ENCODE peak calls at places on chromosomes 1 and 21, in five cellular contexts. C is cardiac muscle cell, F is mucosa of gallbladder, G is iPS DF 6.9, O is left kidney. A is an unnamed sample.
A peak's percentile ranks its signal among the peaks of the same experiment; 100 is the strongest.

GRCh38 chr1:225250432-225250831 is 177.4 kb downstream of the LBR start:
- DNase-seq in C (no peak), F (no peak), G (no peak), O (peak; percentile 2), A (no peak)

GRCh38 chr1:71428029-71428428 is 347.2 kb upstream of the ZRANB2 start:
- DNase-seq in C (no peak), F (no peak), G (no peak), O (no peak), A (no peak)

GRCh38 chr1:155833665-155834295 is 23.2 kb downstream of the GON4L start:
- DNase-seq in C (no peak), F (no peak), G (no peak), O (peak; percentile 10), A (no peak)

GRCh38 chr1:220432408-220432807 is 95.5 kb upstream of the MARK1 start:
- DNase-seq in C (no peak), F (no peak), G (no peak), O (no peak), A (no peak)

GRCh38 chr1:24199291-24199900 is 12.3 kb upstream of the IFNLR1 start:
- DNase-seq in C (peak; percentile 72), F (peak; percentile 51), G (no peak), O (peak; percentile 81), A (peak; percentile 80)

GRCh38 chr21:25925064-25925463 is 190.3 kb downstream of the GABPA start:
- DNase-seq in C (no peak), F (no peak), G (no peak), O (no peak), A (no peak)

GRCh38 chr1:70142120-70142519 is 63.3 kb downstream of the LRRC40 start:
- DNase-seq in C (peak; percentile 62), F (no peak), G (no peak), O (peak; percentile 12), A (no peak)

GRCh38 chr1:229372251-229372650 is 29.4 kb upstream of the CCSAP start:
- DNase-seq in C (no peak), F (no peak), G (no peak), O (no peak), A (no peak)

GRCh38 chr1:109632671-109633346 is 13.2 kb downstream of the AMPD2 start:
- DNase-seq in C (no peak), F (no peak), G (no peak), O (no peak), A (peak; percentile 70)

GRCh38 chr1:7491089-7491817 is 279.8 kb upstream of the VAMP3 start:
- DNase-seq in C (peak; percentile 63), F (peak; percentile 60), G (no peak), O (peak; percentile 41), A (peak; percentile 93)

GRCh38 chr1:217402301-217402700 is 228.6 kb downstream of the GPATCH2 start:
- DNase-seq in C (no peak), F (no peak), G (no peak), O (no peak), A (no peak)

GRCh38 chr1:185291647-185292046 is 25.4 kb downstream of the IVNS1ABP start:
- DNase-seq in C (no peak), F (no peak), G (no peak), O (no peak), A (no peak)

A was measured in NCI-H2227 treated with DMSO at 0.1 percent for 48 hours.